ENCODE peak calls at places on chromosomes 7 and 10, in seven cellular contexts. S is NCI-H2081; P is cerebellar cortex; U is effector memory CD8-positive, alpha-beta T cell; L is right cardiac atrium; B is ovary; G is AG10803. X is an unnamed sample.

GRCh38 chr10:89207801-89208551 is 859 bp upstream of the CH25H start:
- DNase-seq in S (peak; percentile 6), P (no peak), U (peak; percentile 15), L (peak; percentile 82), B (peak; percentile 56), G (no peak), X (no peak)

GRCh38 chr10:61994404-61995031 is 93.0 kb downstream of the ARID5B start:
- DNase-seq in S (no peak), P (no peak), U (no peak), L (no peak), B (no peak), G (no peak), X (no peak)

GRCh38 chr7:36280840-36281812 is 108.5 kb upstream of the ANLN start:
- DNase-seq in S (peak; percentile 57), P (peak; percentile 69), U (no peak), L (peak; percentile 84), B (peak; percentile 73), G (peak; percentile 76), X (no peak)

GRCh38 chr10:49183596-49184542 is 4.3 kb downstream of the TMEM273 start:
- DNase-seq in S (no peak), P (no peak), U (no peak), L (no peak), B (no peak), G (no peak), X (no peak)

GRCh38 chr10:84822926-84823325 is 494.5 kb downstream of the CCSER2 start:
- DNase-seq in S (no peak), P (peak; percentile 93), U (no peak), L (no peak), B (no peak), G (no peak), X (no peak)

GRCh38 chr10:122207596-122207995 is 63.5 kb upstream of the BTBD16 start:
- DNase-seq in S (no peak), P (peak; percentile 66), U (no peak), L (no peak), B (no peak), G (no peak), X (no peak)

GRCh38 chr7:21733837-21734236 is 191.0 kb downstream of the DNAH11 start:
- DNase-seq in S (no peak), P (no peak), U (no peak), L (no peak), B (no peak), G (no peak), X (no peak)

GRCh38 chr10:99172130-99172738 is 63.4 kb downstream of the HPSE2 start:
- DNase-seq in S (no peak), P (peak; percentile 13), U (no peak), L (no peak), B (no peak), G (peak; percentile 58), X (peak; percentile 2)

GRCh38 chr10:75926763-75927162 is 495.3 kb downstream of the LRMDA start:
- DNase-seq in S (no peak), P (no peak), U (no peak), L (no peak), B (peak; percentile 66), G (no peak), X (peak; percentile 13)

GRCh38 chr7:55235115-55235514 is 130.0 kb upstream of the LANCL2 start:
- DNase-seq in S (no peak), P (no peak), U (no peak), L (no peak), B (no peak), G (no peak), X (no peak)

GRCh38 chr10:3570855-3571266 is 214.1 kb downstream of the KLF6 start:
- DNase-seq in S (no peak), P (no peak), U (no peak), L (peak; percentile 77), B (no peak), G (peak; percentile 14), X (no peak)

GRCh38 chr7:155198901-155199845 is 98.5 kb upstream of the INSIG1 start:
- DNase-seq in S (no peak), P (no peak), U (no peak), L (no peak), B (no peak), G (peak; percentile 62), X (no peak)

GRCh38 chr7:17786314-17786852 is 153.9 kb downstream of the SNX13 start:
- DNase-seq in S (no peak), P (no peak), U (no peak), L (peak; percentile 20), B (peak; percentile 31), G (no peak), X (no peak)

GRCh38 chr7:84678841-84679240 is 484.3 kb upstream of the SEMA3A start:
- DNase-seq in S (no peak), P (no peak), U (no peak), L (no peak), B (no peak), G (no peak), X (no peak)

GRCh38 chr7:3267928-3268690 is 32.9 kb upstream of the SDK1 start:
- DNase-seq in S (no peak), P (no peak), U (no peak), L (no peak), B (no peak), G (no peak), X (peak; percentile 20)

GRCh38 chr10:129971381-129972144 is 7.5 kb upstream of the EBF3 start:
- DNase-seq in S (peak; percentile 7), P (no peak), U (no peak), L (peak; percentile 90), B (no peak), G (peak; percentile 51), X (peak; percentile 34)

GRCh38 chr7:98365863-98366561 is 34.9 kb downstream of the BAIAP2L1 start:
- DNase-seq in S (no peak), P (no peak), U (no peak), L (peak; percentile 70), B (no peak), G (no peak), X (no peak)

GRCh38 chr7:48244902-48245301 is 73.6 kb downstream of the ABCA13 start:
- DNase-seq in S (no peak), P (peak; percentile 1), U (no peak), L (no peak), B (no peak), G (peak; percentile 21), X (no peak)

GRCh38 chr10:99560277-99561126 is 27.8 kb downstream of the NKX2-3 start:
- DNase-seq in S (peak; percentile 28), P (peak; percentile 62), U (peak; percentile 32), L (no peak), B (no peak), G (peak; percentile 42), X (peak; percentile 44)

GRCh38 chr10:97028126-97028831 is 157.5 kb downstream of the SLIT1 start:
- DNase-seq in S (no peak), P (no peak), U (no peak), L (no peak), B (no peak), G (peak; percentile 47), X (no peak)

GRCh38 chr10:9211228-9211627 is 1156.7 kb downstream of the GATA3 start:
- DNase-seq in S (no peak), P (no peak), U (no peak), L (no peak), B (no peak), G (no peak), X (no peak)

GRCh38 chr10:114309111-114309651 is 70.1 kb downstream of the VWA2 start:
- DNase-seq in S (no peak), P (no peak), U (no peak), L (no peak), B (no peak), G (peak; percentile 47), X (no peak)

GRCh38 chr10:121559321-121559720 is 38.9 kb downstream of the FGFR2 start:
- DNase-seq in S (no peak), P (no peak), U (no peak), L (no peak), B (no peak), G (no peak), X (no peak)

GRCh38 chr7:71829499-71829898 is 582.6 kb downstream of the CALN1 start:
- DNase-seq in S (no peak), P (peak; percentile 32), U (no peak), L (no peak), B (no peak), G (no peak), X (no peak)

GRCh38 chr7:69598487-69599148 is 343 bp downstream of the AUTS2 start:
- DNase-seq in S (no peak), P (no peak), U (no peak), L (peak; percentile 58), B (peak; percentile 64), G (no peak), X (peak; percentile 57)

GRCh38 chr10:62399211-62399610 is 25.0 kb downstream of the ZNF365 start:
- DNase-seq in S (no peak), P (no peak), U (no peak), L (no peak), B (no peak), G (peak; percentile 29), X (no peak)

GRCh38 chr10:68242051-68242450 is 10.1 kb upstream of the ATOH7 start:
- DNase-seq in S (no peak), P (no peak), U (no peak), L (no peak), B (no peak), G (no peak), X (no peak)

GRCh38 chr7:98315318-98315993 is 34.0 kb downstream of the BRI3 start:
- DNase-seq in S (no peak), P (no peak), U (no peak), L (no peak), B (no peak), G (no peak), X (no peak)